ENCODE peak calls at places on chromosomes 5 and 9, in six cellular contexts. One of them, this sample, is unnamed.

GRCh38 chr5:158178535-158178934 is 319.6 kb upstream of the CLINT1 start:
- DNase-seq in stomach: no peak
- DNase-seq in lower leg skin: no peak
- DNase-seq in endodermal cell: no peak
- DNase-seq in foreskin fibroblast: no peak
- DNase-seq in body of pancreas: no peak
- DNase-seq in this sample: no peak

GRCh38 chr5:139658501-139658927 is 10.4 kb downstream of the CXXC5 start:
- DNase-seq in endodermal cell: no peak
- DNase-seq in lower leg skin: no peak
- DNase-seq in stomach: no peak
- DNase-seq in foreskin fibroblast: peak
- DNase-seq in body of pancreas: peak
- DNase-seq in this sample: no peak

GRCh38 chr9:79353856-79354520 is 217.8 kb upstream of the TLE4 start:
- DNase-seq in foreskin fibroblast: peak
- DNase-seq in lower leg skin: no peak
- DNase-seq in stomach: no peak
- DNase-seq in endodermal cell: no peak
- DNase-seq in body of pancreas: no peak
- DNase-seq in this sample: no peak

GRCh38 chr5:11050596-11051304 is 289.7 kb upstream of the DAP start:
- DNase-seq in lower leg skin: no peak
- DNase-seq in body of pancreas: no peak
- DNase-seq in stomach: no peak
- DNase-seq in foreskin fibroblast: no peak
- DNase-seq in endodermal cell: no peak
- DNase-seq in this sample: no peak

GRCh38 chr5:1021136-1021968 is 12.8 kb downstream of the NKD2 start:
- DNase-seq in stomach: no peak
- DNase-seq in endodermal cell: peak
- DNase-seq in body of pancreas: no peak
- DNase-seq in lower leg skin: no peak
- DNase-seq in foreskin fibroblast: peak
- DNase-seq in this sample: no peak

GRCh38 chr5:155728146-155728856 is 598.7 kb upstream of the SGCD start:
- DNase-seq in lower leg skin: no peak
- DNase-seq in endodermal cell: peak
- DNase-seq in body of pancreas: peak
- DNase-seq in stomach: peak
- DNase-seq in foreskin fibroblast: peak
- DNase-seq in this sample: no peak

GRCh38 chr9:23826120-23826629 is at the start of gene ELAVL2:
- DNase-seq in lower leg skin: peak
- DNase-seq in stomach: peak
- DNase-seq in body of pancreas: peak
- DNase-seq in endodermal cell: peak
- DNase-seq in foreskin fibroblast: peak
- DNase-seq in this sample: peak

GRCh38 chr5:109102291-109102690 is 307.5 kb downstream of the PJA2 start:
- DNase-seq in endodermal cell: no peak
- DNase-seq in body of pancreas: no peak
- DNase-seq in stomach: no peak
- DNase-seq in lower leg skin: no peak
- DNase-seq in foreskin fibroblast: peak
- DNase-seq in this sample: no peak

GRCh38 chr9:136081113-136081825 is 13.8 kb downstream of the NACC2 start:
- DNase-seq in stomach: peak
- DNase-seq in body of pancreas: peak
- DNase-seq in lower leg skin: no peak
- DNase-seq in foreskin fibroblast: no peak
- DNase-seq in endodermal cell: no peak
- DNase-seq in this sample: no peak

GRCh38 chr5:121533814-121534213 is 317.9 kb upstream of the FTMT start:
- DNase-seq in endodermal cell: no peak
- DNase-seq in lower leg skin: peak
- DNase-seq in stomach: no peak
- DNase-seq in foreskin fibroblast: no peak
- DNase-seq in body of pancreas: no peak
- DNase-seq in this sample: no peak

GRCh38 chr5:145825751-145826180 is 9.4 kb downstream of the PRELID2 start:
- DNase-seq in body of pancreas: no peak
- DNase-seq in endodermal cell: no peak
- DNase-seq in foreskin fibroblast: peak
- DNase-seq in stomach: no peak
- DNase-seq in lower leg skin: no peak
- DNase-seq in this sample: peak

GRCh38 chr5:24314106-24314505 is 330.7 kb downstream of the CDH10 start:
- DNase-seq in lower leg skin: no peak
- DNase-seq in body of pancreas: no peak
- DNase-seq in foreskin fibroblast: no peak
- DNase-seq in endodermal cell: no peak
- DNase-seq in stomach: no peak
- DNase-seq in this sample: no peak

GRCh38 chr5:3602713-3603502 is 7.3 kb downstream of the IRX1 start:
- DNase-seq in lower leg skin: no peak
- DNase-seq in endodermal cell: peak
- DNase-seq in body of pancreas: peak
- DNase-seq in stomach: peak
- DNase-seq in foreskin fibroblast: no peak
- DNase-seq in this sample: no peak

GRCh38 chr9:130284690-130285089 is 19.1 kb downstream of the HMCN2 start:
- DNase-seq in body of pancreas: no peak
- DNase-seq in stomach: no peak
- DNase-seq in endodermal cell: no peak
- DNase-seq in lower leg skin: no peak
- DNase-seq in foreskin fibroblast: no peak
- DNase-seq in this sample: no peak

GRCh38 chr9:129272348-129273025 is 94.4 kb upstream of the IER5L start:
- DNase-seq in stomach: no peak
- DNase-seq in body of pancreas: no peak
- DNase-seq in lower leg skin: no peak
- DNase-seq in foreskin fibroblast: no peak
- DNase-seq in endodermal cell: peak
- DNase-seq in this sample: no peak

GRCh38 chr5:38448553-38449350 is 107.7 kb downstream of the LIFR start:
- DNase-seq in stomach: no peak
- DNase-seq in body of pancreas: no peak
- DNase-seq in lower leg skin: no peak
- DNase-seq in endodermal cell: peak
- DNase-seq in foreskin fibroblast: peak
- DNase-seq in this sample: no peak

GRCh38 chr9:81626511-81626910 is 62.8 kb downstream of the TLE1 start:
- DNase-seq in stomach: no peak
- DNase-seq in endodermal cell: no peak
- DNase-seq in lower leg skin: no peak
- DNase-seq in body of pancreas: no peak
- DNase-seq in foreskin fibroblast: peak
- DNase-seq in this sample: no peak

GRCh38 chr9:89902450-89902849 is 297.6 kb downstream of the GADD45G start:
- DNase-seq in body of pancreas: no peak
- DNase-seq in stomach: no peak
- DNase-seq in foreskin fibroblast: no peak
- DNase-seq in endodermal cell: no peak
- DNase-seq in lower leg skin: no peak
- DNase-seq in this sample: no peak

GRCh38 chr5:13478831-13479465 is 465.5 kb downstream of the DNAH5 start:
- DNase-seq in lower leg skin: no peak
- DNase-seq in endodermal cell: peak
- DNase-seq in foreskin fibroblast: no peak
- DNase-seq in stomach: peak
- DNase-seq in body of pancreas: peak
- DNase-seq in this sample: peak

GRCh38 chr9:21560281-21560745 is 78.2 kb upstream of the IFNE start:
- DNase-seq in foreskin fibroblast: no peak
- DNase-seq in lower leg skin: no peak
- DNase-seq in endodermal cell: no peak
- DNase-seq in body of pancreas: no peak
- DNase-seq in stomach: no peak
- DNase-seq in this sample: no peak

GRCh38 chr5:1644810-1645571 is 121.2 kb upstream of the LPCAT1 start:
- DNase-seq in endodermal cell: peak
- DNase-seq in body of pancreas: peak
- DNase-seq in lower leg skin: peak
- DNase-seq in stomach: peak
- DNase-seq in foreskin fibroblast: peak
- DNase-seq in this sample: peak

GRCh38 chr5:172339264-172340180 is 56.0 kb upstream of the UBTD2 start:
- DNase-seq in body of pancreas: no peak
- DNase-seq in endodermal cell: no peak
- DNase-seq in lower leg skin: no peak
- DNase-seq in stomach: no peak
- DNase-seq in foreskin fibroblast: no peak
- DNase-seq in this sample: no peak

GRCh38 chr9:114240216-114240615 is 82.7 kb upstream of the ORM1 start:
- DNase-seq in body of pancreas: no peak
- DNase-seq in stomach: no peak
- DNase-seq in lower leg skin: no peak
- DNase-seq in endodermal cell: no peak
- DNase-seq in foreskin fibroblast: no peak
- DNase-seq in this sample: no peak

GRCh38 chr9:92970467-92970923 is 23.2 kb downstream of the FGD3 start:
- DNase-seq in body of pancreas: no peak
- DNase-seq in foreskin fibroblast: no peak
- DNase-seq in stomach: peak
- DNase-seq in lower leg skin: no peak
- DNase-seq in endodermal cell: peak
- DNase-seq in this sample: peak

GRCh38 chr9:128503870-128504269 is 649 bp upstream of the GLE1 start:
- DNase-seq in body of pancreas: peak
- DNase-seq in stomach: no peak
- DNase-seq in lower leg skin: no peak
- DNase-seq in endodermal cell: no peak
- DNase-seq in foreskin fibroblast: peak
- DNase-seq in this sample: no peak

GRCh38 chr9:86732514-86732913 is 214.8 kb downstream of the GAS1 start:
- DNase-seq in body of pancreas: no peak
- DNase-seq in foreskin fibroblast: peak
- DNase-seq in endodermal cell: no peak
- DNase-seq in lower leg skin: peak
- DNase-seq in stomach: no peak
- DNase-seq in this sample: no peak

GRCh38 chr5:110321117-110321516 is 405.4 kb downstream of the TMEM232 start:
- DNase-seq in foreskin fibroblast: no peak
- DNase-seq in body of pancreas: no peak
- DNase-seq in lower leg skin: no peak
- DNase-seq in endodermal cell: no peak
- DNase-seq in stomach: no peak
- DNase-seq in this sample: no peak

GRCh38 chr5:73633060-73633459 is 7.1 kb downstream of the ARHGEF28 start:
- DNase-seq in endodermal cell: no peak
- DNase-seq in stomach: no peak
- DNase-seq in lower leg skin: no peak
- DNase-seq in foreskin fibroblast: peak
- DNase-seq in body of pancreas: no peak
- DNase-seq in this sample: no peak
- TF ChIP-seq CTCF in endodermal cell: peak
- TF ChIP-seq CTCF in stomach: no peak
- TF ChIP-seq CTCF in lower leg skin: no peak
- TF ChIP-seq CTCF in foreskin fibroblast: no peak
- TF ChIP-seq CTCF in body of pancreas: no peak
- TF ChIP-seq CTCF in this sample: no peak

DNA sequence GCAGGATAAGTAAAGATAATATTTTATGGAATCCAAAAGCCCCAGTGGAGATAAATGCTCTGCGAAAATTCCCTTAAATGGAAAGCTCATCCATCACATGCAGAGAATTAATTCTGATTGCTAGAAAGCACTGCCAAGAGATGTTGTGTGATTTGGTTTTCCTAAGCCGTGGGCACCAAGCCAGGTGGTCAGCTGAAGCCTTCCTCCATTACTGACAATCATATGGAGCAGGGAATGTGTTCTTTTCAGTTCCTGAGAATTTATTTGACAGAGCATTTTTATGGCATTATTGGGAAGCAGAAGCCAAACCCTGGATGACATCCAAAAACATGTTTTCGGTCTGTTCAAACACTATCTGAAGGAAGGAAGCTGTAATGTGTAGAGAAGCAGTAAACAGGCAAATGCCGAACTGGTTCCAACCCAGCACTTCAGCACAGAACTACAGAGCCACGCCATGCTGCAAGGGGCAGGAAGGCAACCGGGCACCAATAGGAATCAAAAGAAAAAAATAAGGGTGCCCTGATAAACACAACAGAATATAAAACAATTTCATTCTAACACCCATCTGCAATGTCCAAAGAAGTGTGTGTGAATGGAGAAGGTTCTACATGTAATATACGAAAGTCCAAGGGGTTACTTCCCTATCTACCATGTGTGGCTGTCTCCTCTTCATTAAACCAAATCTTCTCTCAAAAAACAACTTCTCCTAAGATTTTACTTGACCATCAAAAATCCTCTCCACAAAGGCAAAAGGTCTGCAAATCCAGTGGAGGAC is 12.3 kb downstream of the ARSB start:
- DNase-seq in endodermal cell: no peak
- DNase-seq in body of pancreas: peak
- DNase-seq in lower leg skin: peak
- DNase-seq in stomach: peak
- DNase-seq in foreskin fibroblast: peak
- DNase-seq in this sample: no peak
- TF ChIP-seq CTCF in endodermal cell: no peak
- TF ChIP-seq CTCF in body of pancreas: no peak
- TF ChIP-seq CTCF in lower leg skin: no peak
- TF ChIP-seq CTCF in stomach: no peak
- TF ChIP-seq CTCF in foreskin fibroblast: no peak
- TF ChIP-seq CTCF in this sample: no peak

GRCh38 chr9:2324742-2325141 is 296.8 kb upstream of the VLDLR start:
- DNase-seq in body of pancreas: no peak
- DNase-seq in stomach: no peak
- DNase-seq in endodermal cell: no peak
- DNase-seq in lower leg skin: no peak
- DNase-seq in foreskin fibroblast: no peak
- DNase-seq in this sample: no peak

GRCh38 chr9:2320126-2320525 is 301.5 kb upstream of the VLDLR start:
- DNase-seq in body of pancreas: no peak
- DNase-seq in endodermal cell: no peak
- DNase-seq in lower leg skin: no peak
- DNase-seq in stomach: no peak
- DNase-seq in foreskin fibroblast: no peak
- DNase-seq in this sample: no peak

GRCh38 chr9:2320632-2321031 is 301.0 kb upstream of the VLDLR start:
- DNase-seq in foreskin fibroblast: no peak
- DNase-seq in lower leg skin: no peak
- DNase-seq in stomach: no peak
- DNase-seq in endodermal cell: no peak
- DNase-seq in body of pancreas: no peak
- DNase-seq in this sample: no peak

GRCh38 chr9:2319421-2319820 is 302.2 kb upstream of the VLDLR start:
- DNase-seq in lower leg skin: no peak
- DNase-seq in body of pancreas: no peak
- DNase-seq in foreskin fibroblast: peak
- DNase-seq in endodermal cell: no peak
- DNase-seq in stomach: no peak
- DNase-seq in this sample: no peak

GRCh38 chr9:2321523-2322148 is 300.0 kb upstream of the VLDLR start:
- DNase-seq in endodermal cell: no peak
- DNase-seq in body of pancreas: no peak
- DNase-seq in lower leg skin: no peak
- DNase-seq in foreskin fibroblast: peak
- DNase-seq in stomach: no peak
- DNase-seq in this sample: no peak
- TF ChIP-seq CTCF in endodermal cell: no peak
- TF ChIP-seq CTCF in body of pancreas: peak
- TF ChIP-seq CTCF in lower leg skin: no peak
- TF ChIP-seq CTCF in foreskin fibroblast: no peak
- TF ChIP-seq CTCF in stomach: no peak
- TF ChIP-seq CTCF in this sample: no peak

GRCh38 chr5:67512758-67513157 is 316.2 kb upstream of the CD180 start:
- DNase-seq in lower leg skin: no peak
- DNase-seq in endodermal cell: no peak
- DNase-seq in body of pancreas: no peak
- DNase-seq in stomach: no peak
- DNase-seq in foreskin fibroblast: no peak
- DNase-seq in this sample: no peak
- TF ChIP-seq CTCF in lower leg skin: no peak
- TF ChIP-seq CTCF in endodermal cell: no peak
- TF ChIP-seq CTCF in body of pancreas: no peak
- TF ChIP-seq CTCF in stomach: no peak
- TF ChIP-seq CTCF in foreskin fibroblast: no peak
- TF ChIP-seq CTCF in this sample: no peak